ENCODE peak calls at places on chromosome X, in ten cellular contexts. Q is A549, B is cardiac muscle cell, G is fibroblast of lung, S is fibroblast of mammary gland, O is PC-9, V is heart right ventricle, H is stomach, P is choroid plexus epithelial cell, E is psoas muscle. C is an unnamed sample.

GRCh38 chrX:131729295-131729694 is 185.4 kb downstream of the OR13H1 start:
- DNase-seq in Q (peak), O (no peak), H (peak), B (no peak), S (peak), E (peak), V (no peak), P (no peak), G (no peak), C (peak)

GRCh38 chrX:2692221-2693122 is 1.4 kb downstream of the CD99 start:
- DNase-seq in E (peak), Q (peak), B (peak), O (no peak), S (peak), H (peak), P (peak), G (peak), V (peak), C (peak)

GRCh38 chrX:146863566-146863965 is 49.0 kb upstream of the CXorf51A start:
- DNase-seq in P (no peak), Q (no peak), E (no peak), O (no peak), V (no peak), B (no peak), S (peak), H (no peak), G (no peak), C (peak)

GRCh38 chrX:119755981-119756533 is 2.3 kb upstream of the SOWAHD start:
- DNase-seq in Q (no peak), O (no peak), H (peak), B (no peak), S (no peak), P (no peak), E (no peak), V (no peak), G (peak), C (no peak)

GRCh38 chrX:118839334-118839958 is 15.8 kb downstream of the ZCCHC12 start:
- DNase-seq in Q (peak), S (peak), H (peak), O (no peak), G (peak), P (peak), E (peak), V (peak), B (peak), C (peak)

GRCh38 chrX:10529344-10529743 is 91.0 kb downstream of the MID1 start:
- DNase-seq in B (no peak), Q (no peak), G (peak), E (no peak), P (no peak), H (no peak), V (no peak), O (no peak), S (peak), C (peak)

GRCh38 chrX:44570524-44570923 is 27.9 kb upstream of the FUNDC1 start:
- DNase-seq in P (peak), Q (peak), B (no peak), E (no peak), V (no peak), G (peak), O (no peak), H (no peak), S (peak), C (peak)

GRCh38 chrX:80266287-80266686 is 154.0 kb upstream of the TENT5D start:
- DNase-seq in S (no peak), Q (no peak), B (no peak), E (no peak), G (no peak), H (no peak), V (no peak), O (no peak), P (no peak), C (no peak)

GRCh38 chrX:40176256-40176978 is 78.7 kb upstream of the BCOR start:
- DNase-seq in O (no peak), B (peak), Q (peak), H (peak), S (no peak), P (peak), G (no peak), V (peak), E (peak), C (no peak)

GRCh38 chrX:41406211-41406610 is 40.9 kb upstream of the NYX start:
- DNase-seq in H (no peak), P (no peak), S (peak), Q (no peak), O (peak), B (no peak), V (no peak), E (no peak), G (no peak), C (no peak)

GRCh38 chrX:24117288-24117687 is 32.2 kb upstream of the ZFX start:
- DNase-seq in B (no peak), S (peak), E (no peak), O (no peak), P (peak), Q (peak), H (no peak), G (peak), V (no peak), C (peak)

GRCh38 chrX:111052478-111052877 is 43.5 kb upstream of the PAK3 start:
- DNase-seq in V (no peak), E (no peak), P (no peak), H (no peak), B (no peak), G (no peak), Q (no peak), O (no peak), S (no peak), C (no peak)

GRCh38 chrX:55715847-55716246 is 1.7 kb upstream of the RRAGB start:
- DNase-seq in S (no peak), H (no peak), E (no peak), Q (no peak), V (no peak), G (no peak), B (no peak), O (no peak), P (no peak), C (no peak)

GRCh38 chrX:150200361-150200760 is 162.8 kb upstream of the MAMLD1 start:
- DNase-seq in Q (no peak), V (no peak), H (no peak), O (no peak), G (no peak), E (no peak), P (no peak), S (no peak), B (no peak), C (no peak)

GRCh38 chrX:45778621-45779020 is 577.9 kb upstream of the DIPK2B start:
- DNase-seq in V (no peak), B (no peak), G (no peak), E (no peak), Q (no peak), P (no peak), S (no peak), H (no peak), O (no peak), C (no peak)
- H3K4me3 ChIP-seq in V (no peak), B (no peak), G (no peak), E (no peak), Q (no peak), P (no peak), S (no peak), H (no peak), O (no peak), C (no peak)

GRCh38 chrX:21708116-21708515 is 49.8 kb downstream of the SMPX start:
- DNase-seq in V (no peak), O (no peak), H (no peak), G (peak), B (peak), P (peak), E (no peak), S (no peak), Q (no peak), C (peak)
- TF ChIP-seq CTCF in V (no peak), O (no peak), H (no peak), G (peak), B (peak), P (peak), E (no peak), S (peak), Q (no peak), C (peak)

GRCh38 chrX:106608016-106608415 is 3.8 kb upstream of the RADX start:
- DNase-seq in S (no peak), Q (no peak), V (no peak), E (no peak), O (no peak), P (no peak), B (no peak), G (no peak), H (no peak), C (no peak)

GRCh38 chrX:106611682-106612402 is at the start of gene RADX:
- DNase-seq in Q (peak), B (peak), V (peak), S (peak), P (peak), E (peak), O (peak), H (peak), G (peak), C (peak)

GRCh38 chrX:106613277-106613676 is 1.5 kb downstream of the RADX start:
- DNase-seq in V (no peak), H (no peak), O (no peak), B (no peak), S (no peak), G (no peak), Q (no peak), E (no peak), P (no peak), C (no peak)

GRCh38 chrX:106612403-106612789 is 618 bp downstream of the RADX start:
- DNase-seq in P (no peak), B (peak), H (no peak), O (no peak), E (no peak), V (no peak), S (no peak), G (no peak), Q (no peak), C (no peak)

GRCh38 chrX:106611323-106611681 is 476 bp upstream of the RADX start:
- DNase-seq in S (no peak), O (no peak), V (no peak), E (no peak), Q (no peak), P (no peak), H (no peak), G (no peak), B (no peak), C (no peak)
- H3K4me3 ChIP-seq in S (peak), O (peak), V (peak), E (peak), Q (peak), P (peak), H (peak), G (peak), B (peak), C (peak)

DNA sequence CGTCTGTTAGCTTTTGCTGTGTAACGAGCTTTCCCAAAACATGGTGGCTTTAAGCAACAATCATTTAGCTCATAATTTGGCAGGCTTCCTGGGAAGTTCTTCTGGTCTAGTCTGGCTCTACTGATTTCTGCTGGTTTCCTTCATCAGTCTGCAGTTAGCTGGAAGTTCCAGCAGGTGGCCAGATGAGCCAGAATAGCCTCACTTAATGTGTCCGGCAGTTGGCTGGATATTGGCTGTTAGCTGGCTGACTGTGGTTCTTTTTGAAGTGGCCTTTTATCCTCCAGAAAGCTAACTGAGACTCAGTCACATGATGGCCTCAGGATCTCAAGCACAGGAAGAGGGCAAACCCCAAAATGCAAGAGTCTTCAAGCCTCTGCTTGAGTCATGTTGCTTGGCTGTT is 34.9 kb downstream of the FTHL17 start:
- DNase-seq in H (peak), Q (peak), S (peak), O (peak), V (no peak), E (peak), B (peak), P (peak), G (peak), C (peak)
- TF ChIP-seq CTCF in H (peak), Q (peak), S (peak), O (peak), V (peak), E (peak), B (peak), P (peak), G (peak), C (peak)

DNA sequence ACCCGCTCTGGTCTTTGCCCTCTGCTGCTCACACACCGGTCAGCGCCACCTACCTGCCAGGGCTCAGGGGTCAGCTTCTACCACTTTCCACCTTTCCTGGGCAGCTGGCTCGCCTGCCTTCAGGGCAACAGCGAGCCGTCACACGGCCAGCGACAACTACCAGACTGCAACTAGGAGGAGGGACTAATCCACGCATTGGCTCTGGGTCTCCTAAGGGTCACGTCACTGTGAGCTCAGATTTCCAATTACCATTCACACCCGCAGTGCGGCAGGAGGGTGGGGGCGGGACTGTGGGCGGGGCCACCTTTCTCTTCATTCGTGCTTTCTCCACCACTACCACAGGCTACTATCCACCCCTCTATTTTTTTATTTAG is at the start of gene BEX5:
- DNase-seq in S (peak), V (peak), E (peak), Q (no peak), G (no peak), H (peak), B (peak), O (no peak), P (peak), C (no peak)
- H3K4me3 ChIP-seq in S (no peak), V (peak), E (peak), Q (no peak), G (no peak), H (peak), B (peak), O (no peak), P (no peak), C (no peak)

GRCh38 chrX:152913915-152914314 is 16.0 kb downstream of the ZNF185 start:
- DNase-seq in S (no peak), V (no peak), E (no peak), Q (no peak), H (no peak), B (no peak), P (no peak), O (no peak), G (no peak), C (no peak)

GRCh38 chrX:152913354-152913753 is 15.5 kb downstream of the ZNF185 start:
- DNase-seq in V (no peak), B (no peak), P (no peak), E (no peak), S (no peak), Q (no peak), O (no peak), G (no peak), H (no peak), C (no peak)

GRCh38 chrX:152915541-152916241 is 17.8 kb downstream of the ZNF185 start:
- DNase-seq in S (peak), Q (peak), V (no peak), E (no peak), P (peak), H (no peak), B (peak), O (peak), G (peak), C (peak)

GRCh38 chrX:152912641-152913040 is 14.8 kb downstream of the ZNF185 start:
- DNase-seq in V (no peak), B (no peak), E (no peak), S (no peak), Q (no peak), H (no peak), P (no peak), O (no peak), G (no peak), C (no peak)

GRCh38 chrX:152912121-152912520 is 14.3 kb downstream of the ZNF185 start:
- DNase-seq in E (no peak), G (no peak), O (no peak), S (no peak), P (no peak), V (no peak), H (no peak), Q (no peak), B (peak), C (no peak)
- TF ChIP-seq CTCF in E (no peak), G (no peak), O (peak), S (no peak), P (peak), V (no peak), H (no peak), Q (no peak), B (no peak), C (no peak)

GRCh38 chrX:18884916-18885315 is 99.0 kb downstream of the PHKA2 start:
- DNase-seq in E (no peak), V (no peak), G (no peak), Q (no peak), S (no peak), O (no peak), B (peak), P (no peak), H (no peak), C (peak)
- H3K4me3 ChIP-seq in E (no peak), V (no peak), G (no peak), Q (no peak), S (no peak), O (no peak), B (no peak), P (no peak), H (no peak), C (no peak)

C was measured in fibroblast of the aortic adventitia.